ENCODE peak calls at places on chromosomes 1 and 21, in five cellular contexts. Z is neuronal stem cell, Q is H9, T is H1, A is trophoblast cell. V is an unnamed sample.

GRCh38 chr1:203287109-203287893 is 18.0 kb upstream of the BTG2 start:
- DNase-seq in Z (no peak), Q (no peak), T (no peak), A (no peak), V (no peak)

GRCh38 chr1:245261786-245262185 is 107.0 kb downstream of the KIF26B start:
- DNase-seq in Z (no peak), Q (no peak), T (no peak), A (peak; percentile 28), V (no peak)

GRCh38 chr1:43069481-43070050 is 102.5 kb downstream of the EBNA1BP2 start:
- DNase-seq in Z (no peak), Q (peak; percentile 73), T (no peak), A (no peak), V (no peak)

GRCh38 chr1:100710881-100711660 is 8.5 kb upstream of the VCAM1 start:
- DNase-seq in Z (no peak), Q (no peak), T (no peak), A (peak; percentile 9), V (peak; percentile 82)

GRCh38 chr1:230212405-230212936 is 145.4 kb downstream of the GALNT2 start:
- DNase-seq in Z (no peak), Q (no peak), T (no peak), A (no peak), V (no peak)

GRCh38 chr1:233080286-233080685 is 129.9 kb downstream of the NTPCR start:
- DNase-seq in Z (no peak), Q (no peak), T (no peak), A (peak; percentile 74), V (no peak)

GRCh38 chr1:167503626-167504458 is 14.5 kb downstream of the CD247 start:
- DNase-seq in Z (no peak), Q (no peak), T (no peak), A (no peak), V (no peak)

GRCh38 chr1:234887026-234887910 is 241.4 kb downstream of the TOMM20 start:
- DNase-seq in Z (no peak), Q (no peak), T (no peak), A (no peak), V (peak; percentile 36)

GRCh38 chr1:44103270-44104131 is 15.1 kb upstream of the KLF17 start:
- DNase-seq in Z (no peak), Q (peak; percentile 87), T (no peak), A (peak; percentile 55), V (no peak)

GRCh38 chr1:246068113-246068512 is 439.0 kb downstream of the SMYD3 start:
- DNase-seq in Z (no peak), Q (no peak), T (no peak), A (no peak), V (no peak)

GRCh38 chr1:36269408-36269838 is 36.7 kb upstream of the SH3D21 start:
- DNase-seq in Z (no peak), Q (no peak), T (no peak), A (no peak), V (peak; percentile 40)

GRCh38 chr1:151715726-151716404 is 738 bp downstream of the CELF3 start:
- DNase-seq in Z (peak; percentile 61), Q (peak; percentile 78), T (no peak), A (no peak), V (no peak)

GRCh38 chr1:23600283-23600682 is 41.0 kb upstream of the ID3 start:
- DNase-seq in Z (no peak), Q (no peak), T (no peak), A (peak; percentile 77), V (no peak)

GRCh38 chr1:203461717-203462116 is 13.9 kb upstream of the PRELP start:
- DNase-seq in Z (no peak), Q (no peak), T (no peak), A (no peak), V (no peak)

GRCh38 chr1:24725209-24725651 is 20.0 kb upstream of the CLIC4 start:
- DNase-seq in Z (no peak), Q (peak; percentile 84), T (peak; percentile 59), A (peak; percentile 97), V (peak; percentile 54)

GRCh38 chr21:40652436-40652835 is 194.5 kb downstream of the DSCAM start:
- DNase-seq in Z (no peak), Q (no peak), T (no peak), A (no peak), V (no peak)

GRCh38 chr1:19921310-19921709 is 2.1 kb downstream of the PLA2G2E start:
- DNase-seq in Z (no peak), Q (no peak), T (no peak), A (peak; percentile 40), V (no peak)

GRCh38 chr1:158700552-158700951 is at the start of gene OR6K2:
- DNase-seq in Z (no peak), Q (no peak), T (no peak), A (no peak), V (no peak)

GRCh38 chr1:33742663-33743062 is 121.2 kb upstream of the HMGB4 start:
- DNase-seq in Z (no peak), Q (no peak), T (no peak), A (no peak), V (no peak)

GRCh38 chr1:91513160-91513559 is 12.5 kb downstream of the CDC7 start:
- DNase-seq in Z (no peak), Q (no peak), T (no peak), A (peak; percentile 35), V (peak; percentile 52)

GRCh38 chr1:44213222-44214112 is at the start of gene DMAP1:
- DNase-seq in Z (peak; percentile 82), Q (peak; percentile 89), T (peak; percentile 60), A (peak; percentile 84), V (peak; percentile 83)

GRCh38 chr1:164591858-164592257 is 32.9 kb downstream of the PBX1 start:
- DNase-seq in Z (no peak), Q (no peak), T (no peak), A (no peak), V (peak; percentile 31)
- H3K4me1 ChIP-seq in Z (peaks cover 41% of the 10 kb centered on the region), Q (peaks cover 21% of the 10 kb centered on the region), T (peaks cover 20% of the 10 kb centered on the region), A (peaks cover 19% of the 10 kb centered on the region), V (peaks cover 24% of the 10 kb centered on the region)

GRCh38 chr1:99661780-99662179 is 15.9 kb downstream of the PALMD start:
- DNase-seq in Z (no peak), Q (no peak), T (no peak), A (no peak), V (no peak)

GRCh38 chr1:99663501-99663900 is 17.6 kb downstream of the PALMD start:
- DNase-seq in Z (no peak), Q (no peak), T (no peak), A (no peak), V (no peak)

GRCh38 chr1:99669376-99669775 is 23.5 kb downstream of the PALMD start:
- DNase-seq in Z (no peak), Q (no peak), T (no peak), A (no peak), V (no peak)

GRCh38 chr1:99662581-99663208 is 16.8 kb downstream of the PALMD start:
- DNase-seq in Z (no peak), Q (no peak), T (no peak), A (no peak), V (peak; percentile 75)

DNA sequence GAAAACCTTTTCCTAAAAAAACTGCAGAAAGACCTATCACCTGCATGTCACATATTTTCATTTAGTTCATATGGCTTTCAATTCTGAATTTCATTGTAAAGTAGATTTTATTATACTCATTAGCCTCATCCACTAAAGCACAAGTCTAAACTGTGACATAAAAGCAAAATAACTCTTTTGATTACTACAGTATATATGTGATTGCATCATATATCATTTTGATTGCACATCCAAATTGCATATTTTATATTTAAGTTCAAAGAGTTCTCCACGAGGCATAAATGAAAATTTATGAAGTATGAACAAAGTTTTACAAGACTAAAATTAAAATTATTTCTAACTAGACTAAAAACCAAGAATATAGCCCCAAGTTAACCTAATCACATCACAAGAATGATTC is 19.3 kb downstream of the PALMD start:
- DNase-seq in Z (no peak), Q (no peak), T (no peak), A (no peak), V (no peak)
- H3K4ac ChIP-seq in Z (no peak overlapping the region), Q (no peak overlapping the region), T (no peak overlapping the region), A (no peak overlapping the region), V (no peak overlapping the region)

GRCh38 chr1:15125101-15125745 is 28.3 kb upstream of the TMEM51 start:
- DNase-seq in Z (no peak), Q (no peak), T (no peak), A (peak; percentile 75), V (no peak)

GRCh38 chr1:15123925-15124324 is 29.6 kb upstream of the TMEM51 start:
- DNase-seq in Z (no peak), Q (no peak), T (no peak), A (no peak), V (no peak)

GRCh38 chr1:15123298-15123697 is 30.2 kb upstream of the TMEM51 start:
- DNase-seq in Z (no peak), Q (no peak), T (no peak), A (no peak), V (no peak)

GRCh38 chr1:15122331-15122730 is 31.2 kb upstream of the TMEM51 start:
- DNase-seq in Z (no peak), Q (no peak), T (no peak), A (no peak), V (no peak)

DNA sequence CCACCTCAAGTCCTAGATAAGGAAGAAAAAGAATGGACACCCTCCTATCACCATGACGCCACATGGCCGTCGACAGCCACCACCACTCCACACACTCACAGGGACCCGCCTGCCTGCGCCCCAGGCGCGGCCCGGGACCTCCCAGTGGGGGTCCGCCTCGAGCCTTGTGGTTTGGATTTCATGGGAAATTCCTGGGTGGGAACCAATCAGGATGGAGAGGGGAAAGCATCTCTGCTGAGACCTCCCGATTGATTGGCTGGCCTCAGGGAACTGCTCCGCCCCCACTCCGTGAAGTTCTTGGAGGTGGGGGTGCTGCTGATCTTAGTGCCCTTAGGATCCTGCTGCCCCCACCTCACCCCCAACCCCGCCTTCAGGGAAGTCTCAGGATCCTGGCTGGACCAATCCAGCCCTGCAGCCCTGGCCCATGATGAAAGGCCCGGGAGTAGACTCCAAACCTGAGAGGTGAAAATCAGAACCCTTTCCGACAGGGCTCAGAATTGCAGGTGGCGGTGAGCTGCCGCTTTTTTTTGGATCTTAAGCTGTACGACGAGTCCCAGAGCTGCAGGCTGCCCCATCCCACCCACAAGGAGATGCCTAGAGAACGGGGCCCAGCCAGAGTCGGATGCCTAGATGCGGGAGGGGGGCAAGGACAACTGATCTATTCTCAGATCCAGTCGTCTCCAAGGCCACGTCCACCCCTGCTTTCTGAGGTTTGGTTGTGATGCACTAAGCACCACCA is 29.0 kb upstream of the TMEM51 start:
- DNase-seq in Z (no peak), Q (no peak), T (no peak), A (no peak), V (no peak)
- H3K79me1 ChIP-seq in Z (no peaks in the 10 kb centered on the region), Q (no peaks in the 10 kb centered on the region), T (no peaks in the 10 kb centered on the region), A (no peaks in the 10 kb centered on the region), V (no peaks in the 10 kb centered on the region)

GRCh38 chr1:206687915-206688442 is 3.3 kb downstream of the MAPKAPK2 start:
- DNase-seq in Z (no peak), Q (peak; percentile 85), T (peak; percentile 64), A (no peak), V (peak; percentile 67)
- H3K4me1 ChIP-seq in Z (peaks cover 41% of the 10 kb centered on the region), Q (peaks cover 13% of the 10 kb centered on the region), T (peaks cover 10% of the 10 kb centered on the region), A (peaks cover 22% of the 10 kb centered on the region), V (peaks cover 45% of the 10 kb centered on the region)

DNA sequence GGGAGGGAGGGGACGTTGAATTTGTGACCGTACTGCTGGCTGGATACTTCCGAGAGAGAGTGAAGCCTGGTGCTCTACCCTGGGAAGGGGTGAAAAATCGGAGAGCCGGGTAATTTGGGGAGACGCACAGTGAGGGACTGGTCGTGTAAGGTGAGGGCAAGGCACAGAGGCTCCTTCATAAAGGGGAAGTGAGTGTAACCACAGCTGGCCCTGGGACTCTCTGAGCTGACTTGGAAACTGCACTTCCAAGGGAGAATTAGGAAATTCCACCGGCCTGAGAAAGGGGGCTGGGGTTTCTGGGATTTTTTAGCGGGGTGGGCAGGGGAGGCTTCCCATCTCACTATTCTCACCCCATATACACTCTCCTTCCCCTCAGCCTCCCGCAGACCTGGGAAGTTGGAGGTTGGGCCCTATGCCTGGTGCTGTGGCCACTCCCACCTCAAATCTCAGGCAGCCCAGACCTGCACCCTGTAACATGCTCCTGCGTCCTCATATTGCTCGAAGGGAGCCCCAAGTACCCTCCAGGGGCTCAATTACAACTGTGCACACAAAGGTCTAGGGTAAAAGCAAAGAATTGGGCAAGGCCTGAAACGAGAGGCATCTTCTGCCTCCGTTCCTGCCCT is 88.2 kb upstream of the IPO9 start:
- DNase-seq in Z (no peak), Q (no peak), T (no peak), A (no peak), V (no peak)
- H3K4ac ChIP-seq in Z (no peak overlapping the region), Q (no peak overlapping the region), T (no peak overlapping the region), A (no peak overlapping the region), V (no peak overlapping the region)

V was measured in IMR-90.